ENCODE peak calls at places on chromosomes 3 and 15, in seven cellular contexts. X is pancreas; L is stomach; N is ascending aorta; R is IMR-90; Y is CD8-positive, alpha-beta T cell; U is CD8-positive, alpha-beta memory T cell. D is an unnamed sample.

GRCh38 chr3:72485649-72486048 is 362.6 kb downstream of the SHQ1 start:
- DNase-seq in N (no peak), L (no peak), R (peak; percentile 10), Y (no peak), X (no peak), U (no peak), D (no peak)

GRCh38 chr3:10547841-10548783 is 42.7 kb upstream of the ATP2B2 start:
- DNase-seq in U (no peak), Y (no peak), X (no peak), N (no peak), R (no peak), L (no peak), D (no peak)

GRCh38 chr3:134367412-134367811 is 6.8 kb downstream of the AMOTL2 start:
- DNase-seq in L (no peak), Y (no peak), N (no peak), R (no peak), X (no peak), U (no peak), D (no peak)

GRCh38 chr3:182989566-182989965 is 9.2 kb upstream of the DCUN1D1 start:
- DNase-seq in Y (no peak), N (no peak), X (no peak), R (no peak), U (no peak), L (no peak), D (no peak)

GRCh38 chr15:59174846-59175831 is 31.5 kb upstream of the LDHAL6B start:
- DNase-seq in U (no peak), R (peak; percentile 87), L (peak; percentile 37), X (no peak), Y (no peak), N (no peak), D (no peak)

GRCh38 chr3:66819993-66820501 is 178.1 kb upstream of the KBTBD8 start:
- DNase-seq in U (no peak), N (no peak), R (no peak), Y (no peak), L (no peak), X (no peak), D (no peak)

GRCh38 chr3:188948658-188949400 is 222.9 kb upstream of the TPRG1 start:
- DNase-seq in N (no peak), U (no peak), L (peak; percentile 42), Y (no peak), X (peak; percentile 55), R (peak; percentile 96), D (no peak)

GRCh38 chr3:36635731-36636130 is 128.6 kb downstream of the DCLK3 start:
- DNase-seq in N (no peak), R (peak; percentile 26), L (no peak), X (no peak), Y (no peak), U (no peak), D (no peak)

GRCh38 chr15:48936666-48937065 is 27.1 kb downstream of the SHC4 start:
- DNase-seq in L (no peak), R (peak; percentile 87), U (no peak), Y (no peak), X (no peak), N (no peak), D (no peak)

GRCh38 chr3:88773766-88774165 is 333.7 kb upstream of the EPHA3 start:
- DNase-seq in X (no peak), N (no peak), R (no peak), U (no peak), Y (no peak), L (no peak), D (no peak)

GRCh38 chr15:78915341-78916087 is 29.3 kb downstream of the CTSH start:
- DNase-seq in U (no peak), N (peak; percentile 57), X (no peak), Y (no peak), L (no peak), R (no peak), D (no peak)

GRCh38 chr3:171453175-171453868 is 6.9 kb downstream of the TNIK start:
- DNase-seq in Y (no peak), U (no peak), X (no peak), L (no peak), N (no peak), R (no peak), D (no peak)
- H3K4me3 ChIP-seq in Y (no peak overlapping the region), U (no peak overlapping the region), X (no peak overlapping the region), L (no peak overlapping the region), N (no peak overlapping the region), R (no peak overlapping the region), D (no peak overlapping the region)

GRCh38 chr3:187183210-187183862 is 13.9 kb upstream of the RTP1 start:
- DNase-seq in L (no peak), N (no peak), X (no peak), U (no peak), Y (no peak), R (no peak), D (no peak)
- H3K27ac ChIP-seq in L (no peak overlapping the region), N (peak overlapping the region; percentile 43), X (no peak overlapping the region), U (no peak overlapping the region), Y (no peak overlapping the region), R (no peak overlapping the region), D (no peak overlapping the region)

GRCh38 chr3:45411081-45411480 is 22.7 kb downstream of the LARS2 start:
- DNase-seq in N (no peak), L (no peak), U (no peak), X (no peak), Y (no peak), R (no peak), D (no peak)

GRCh38 chr3:45407634-45408033 is 19.3 kb downstream of the LARS2 start:
- DNase-seq in U (no peak), Y (no peak), N (no peak), X (no peak), L (no peak), R (no peak), D (no peak)

GRCh38 chr3:45409921-45410320 is 21.5 kb downstream of the LARS2 start:
- DNase-seq in X (no peak), N (no peak), R (no peak), L (no peak), U (no peak), Y (no peak), D (no peak)

GRCh38 chr3:45406812-45407211 is 18.4 kb downstream of the LARS2 start:
- DNase-seq in N (no peak), L (no peak), X (no peak), R (no peak), U (no peak), Y (no peak), D (no peak)

GRCh38 chr3:45409369-45409768 is 21.0 kb downstream of the LARS2 start:
- DNase-seq in X (no peak), Y (no peak), R (no peak), N (no peak), U (no peak), L (no peak), D (no peak)
- H3K4me3 ChIP-seq in X (no peak overlapping the region), Y (no peak overlapping the region), R (no peak overlapping the region), N (no peak overlapping the region), U (no peak overlapping the region), L (no peak overlapping the region), D (no peak overlapping the region)

DNA sequence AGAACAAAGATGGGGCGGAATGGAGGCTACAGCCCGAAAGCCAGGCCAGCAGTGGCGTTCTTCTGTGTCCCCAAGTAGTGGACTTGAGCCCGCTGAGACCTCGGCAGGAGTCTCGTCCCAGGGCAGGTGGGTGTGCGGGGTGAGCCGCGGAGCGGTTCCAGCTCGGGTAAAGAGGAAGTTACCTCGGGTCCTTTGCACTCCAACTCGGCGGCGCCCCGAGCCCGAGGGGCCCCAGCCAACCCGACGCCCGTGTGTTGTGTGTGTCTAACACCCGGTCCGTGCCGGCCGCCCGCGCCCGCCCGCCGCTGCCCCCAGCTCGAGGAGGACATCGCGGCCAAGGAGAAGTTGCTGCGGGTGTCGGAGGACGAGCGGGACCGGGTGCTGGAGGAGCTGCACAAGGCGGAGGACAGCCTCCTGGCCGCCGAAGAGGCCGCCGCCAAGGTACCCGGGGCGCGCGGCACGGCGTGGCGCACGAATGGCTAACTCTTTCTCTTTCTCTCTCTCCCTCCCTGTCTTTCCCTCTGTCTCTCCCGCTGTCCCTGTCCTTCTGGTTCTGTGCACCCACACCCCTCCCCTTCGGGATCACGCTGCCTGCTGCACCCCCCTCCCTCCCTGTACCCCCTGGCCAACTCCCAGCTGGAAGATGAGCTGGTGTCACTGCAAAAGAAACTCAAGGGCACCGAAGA is 987 bp downstream of the TPM1 start:
- DNase-seq in L (no peak), R (no peak), Y (peak; percentile 9), X (no peak), U (no peak), N (no peak), D (peak; percentile 63)
- H3K27ac ChIP-seq in L (peak overlapping the region; percentile 92), R (peak overlapping the region; percentile 87), Y (no peak overlapping the region), X (peak overlapping the region; percentile 57), U (no peak overlapping the region), N (peak overlapping the region; percentile 98), D (peak overlapping the region; percentile 73)

GRCh38 chr3:194203482-194204035 is 67.6 kb downstream of the HES1 start:
- DNase-seq in U (no peak), N (no peak), Y (peak; percentile 18), L (no peak), X (no peak), R (no peak), D (no peak)

GRCh38 chr3:194205675-194206133 is 69.8 kb downstream of the HES1 start:
- DNase-seq in N (no peak), R (no peak), L (no peak), X (no peak), U (no peak), Y (no peak), D (no peak)

GRCh38 chr3:194201953-194202666 is 66.2 kb downstream of the HES1 start:
- DNase-seq in L (no peak), R (no peak), N (no peak), Y (no peak), X (no peak), U (no peak), D (no peak)

GRCh38 chr3:194204793-194205065 is 68.8 kb downstream of the HES1 start:
- DNase-seq in L (no peak), N (no peak), U (no peak), Y (no peak), R (no peak), X (no peak), D (no peak)

GRCh38 chr3:194204036-194204792 is 68.3 kb downstream of the HES1 start:
- DNase-seq in N (no peak), Y (peak; percentile 9), R (no peak), X (no peak), U (no peak), L (no peak), D (peak; percentile 43)
- H3K4me3 ChIP-seq in N (no peak overlapping the region), Y (peak overlapping the region; percentile 32), R (no peak overlapping the region), X (no peak overlapping the region), U (peak overlapping the region; percentile 60), L (peak overlapping the region; percentile 50), D (peak overlapping the region; percentile 6)